ENCODE peak calls at places on chromosomes 12 and 14, in four cellular contexts. W, K, S and A are unnamed samples.

GRCh38 chr14:20714593-20715250 is 26.2 kb downstream of the ANG start:
- DNase-seq in W (peak), S (no peak), K (peak), A (peak)

GRCh38 chr12:115103884-115104883 is 420.2 kb upstream of the TBX3 start:
- DNase-seq in S (no peak), W (peak), K (peak), A (peak)

GRCh38 chr14:51209457-51209856 is 30.6 kb upstream of the TMX1 start:
- DNase-seq in W (no peak), S (no peak), K (no peak), A (no peak)

GRCh38 chr12:22658214-22658613 is 33.2 kb downstream of the ETNK1 start:
- DNase-seq in S (no peak), K (no peak), W (no peak), A (no peak)

GRCh38 chr14:98489115-98489514 is 782.9 kb downstream of the BCL11B start:
- DNase-seq in S (no peak), K (no peak), W (no peak), A (no peak)

GRCh38 chr14:104299993-104300761 is 161.8 kb downstream of the KIF26A start:
- DNase-seq in W (no peak), K (peak), S (no peak), A (no peak)

GRCh38 chr12:2456813-2457186 is 338.0 kb upstream of the FKBP4 start:
- DNase-seq in W (no peak), S (no peak), K (no peak), A (no peak)

GRCh38 chr14:93984987-93985410 is 8.6 kb upstream of the ASB2 start:
- DNase-seq in S (peak), W (peak), K (no peak), A (peak)

GRCh38 chr12:49548822-49549648 is 10.2 kb downstream of the KCNH3 start:
- DNase-seq in S (peak), W (no peak), K (no peak), A (no peak)

GRCh38 chr12:121719926-121720414 is 7.4 kb downstream of the TMEM120B start:
- DNase-seq in K (no peak), S (no peak), W (no peak), A (no peak)

GRCh38 chr12:73817161-73817560 is 720.5 kb upstream of the ATXN7L3B start:
- DNase-seq in S (no peak), K (no peak), W (no peak), A (no peak)

GRCh38 chr12:74259199-74259598 is 278.4 kb upstream of the ATXN7L3B start:
- DNase-seq in S (no peak), W (no peak), K (no peak), A (no peak)

GRCh38 chr12:97681612-97682504 is 219.3 kb downstream of the RMST start:
- DNase-seq in W (no peak), S (no peak), K (no peak), A (no peak)

GRCh38 chr12:52443966-52444365 is 8.0 kb downstream of the KRT6B start:
- DNase-seq in S (no peak), W (no peak), K (no peak), A (no peak)

GRCh38 chr14:96257900-96258299 is 1.9 kb downstream of the BDKRB1 start:
- DNase-seq in K (no peak), S (no peak), W (no peak), A (no peak)

GRCh38 chr14:67392728-67393314 is 19.1 kb downstream of the PLEK2 start:
- DNase-seq in W (peak), S (no peak), K (no peak), A (no peak)

GRCh38 chr12:3905664-3906063 is 32.5 kb upstream of the PARP11 start:
- DNase-seq in K (no peak), W (no peak), S (no peak), A (no peak)

GRCh38 chr12:40446385-40446784 is 221.6 kb downstream of the LRRK2 start:
- DNase-seq in W (no peak), K (no peak), S (no peak), A (no peak)

GRCh38 chr12:13101854-13102375 is 1.6 kb downstream of the GSG1 start:
- DNase-seq in S (no peak), K (no peak), W (no peak), A (no peak)

GRCh38 chr14:59391388-59391787 is 73.8 kb downstream of the GPR135 start:
- DNase-seq in W (no peak), K (no peak), S (no peak), A (no peak)

GRCh38 chr14:55457496-55457895 is 17.1 kb upstream of the TBPL2 start:
- DNase-seq in S (no peak), W (no peak), K (no peak), A (no peak)

GRCh38 chr12:7068240-7068993 is 7.9 kb downstream of the C1S start:
- DNase-seq in K (no peak), S (no peak), W (no peak), A (peak)

GRCh38 chr12:95790912-95791849 is 617 bp upstream of the NTN4 start:
- DNase-seq in W (peak), S (peak), K (peak), A (peak)

GRCh38 chr12:95796982-95797289 is 6.4 kb upstream of the NTN4 start:
- DNase-seq in W (no peak), K (no peak), S (no peak), A (no peak)

DNA sequence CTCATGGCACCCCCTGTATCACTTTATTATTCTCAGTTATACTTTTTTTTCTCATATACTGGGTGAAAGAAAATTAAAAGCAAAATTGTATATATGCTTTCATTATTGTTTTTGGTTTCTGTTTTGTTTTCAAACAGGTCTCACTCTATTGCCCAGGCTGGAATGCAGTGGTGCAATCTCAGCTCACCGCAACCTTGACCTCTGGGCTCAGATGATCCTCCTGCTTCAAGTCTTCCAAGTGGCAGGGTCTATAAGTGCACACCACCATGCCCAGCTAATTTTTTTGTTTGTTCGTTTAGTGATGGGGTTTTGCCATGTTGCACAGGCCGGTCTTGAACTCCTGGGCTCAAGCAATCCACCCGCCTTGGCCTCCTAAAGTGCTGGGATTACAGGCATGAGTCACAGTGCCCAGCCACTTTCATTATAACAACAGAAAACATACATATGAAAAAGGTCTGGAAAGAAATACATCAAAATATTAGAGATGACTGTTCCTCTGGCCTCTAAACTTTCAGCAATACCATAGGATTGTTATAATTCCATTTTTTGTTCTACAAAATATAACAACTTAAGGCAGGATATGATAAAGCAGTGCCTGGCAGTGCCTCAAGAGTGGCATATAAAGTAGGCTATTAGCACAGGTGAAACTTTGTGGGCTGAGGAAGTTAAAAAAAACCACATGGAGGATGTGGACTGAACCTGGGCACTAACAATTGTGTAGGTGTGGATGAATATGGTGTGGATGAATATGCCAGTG is 5.8 kb upstream of the NTN4 start:
- DNase-seq in K (no peak), S (no peak), W (peak), A (no peak)
- H3K4me3 ChIP-seq in K (no peak), S (no peak), W (no peak), A (no peak)

GRCh38 chr12:93080994-93081809 is 152.1 kb upstream of the EEA1 start:
- DNase-seq in S (no peak), K (no peak), W (no peak), A (no peak)
- H3K4me3 ChIP-seq in S (no peak), K (peak), W (no peak), A (no peak)

GRCh38 chr14:69288001-69288771 is 28.2 kb downstream of the GALNT16 start:
- DNase-seq in K (peak), S (no peak), W (peak), A (peak)

GRCh38 chr14:69289811-69290520 is 30.0 kb downstream of the GALNT16 start:
- DNase-seq in S (no peak), W (no peak), K (peak), A (no peak)

GRCh38 chr14:69288956-69289705 is 29.2 kb downstream of the GALNT16 start:
- DNase-seq in K (peak), S (no peak), W (no peak), A (no peak)

GRCh38 chr14:69291891-69292586 is 32.1 kb downstream of the GALNT16 start:
- DNase-seq in S (no peak), W (no peak), K (peak), A (no peak)

GRCh38 chr14:69291396-69291795 is 31.4 kb downstream of the GALNT16 start:
- DNase-seq in W (no peak), K (peak), S (no peak), A (no peak)
- H3K4me3 ChIP-seq in W (no peak), K (no peak), S (no peak), A (no peak)

GRCh38 chr12:54417712-54418440 is 1.2 kb downstream of the ITGA5 start:
- DNase-seq in W (no peak), K (peak), S (no peak), A (peak)

GRCh38 chr12:54419088-54419887 is at the start of gene ITGA5:
- DNase-seq in W (peak), K (peak), S (peak), A (peak)

GRCh38 chr12:54415223-54415929 is 3.7 kb downstream of the ITGA5 start:
- DNase-seq in S (no peak), K (no peak), W (no peak), A (no peak)

GRCh38 chr12:54418441-54419087 is 502 bp downstream of the ITGA5 start:
- DNase-seq in K (peak), S (no peak), W (no peak), A (no peak)

DNA sequence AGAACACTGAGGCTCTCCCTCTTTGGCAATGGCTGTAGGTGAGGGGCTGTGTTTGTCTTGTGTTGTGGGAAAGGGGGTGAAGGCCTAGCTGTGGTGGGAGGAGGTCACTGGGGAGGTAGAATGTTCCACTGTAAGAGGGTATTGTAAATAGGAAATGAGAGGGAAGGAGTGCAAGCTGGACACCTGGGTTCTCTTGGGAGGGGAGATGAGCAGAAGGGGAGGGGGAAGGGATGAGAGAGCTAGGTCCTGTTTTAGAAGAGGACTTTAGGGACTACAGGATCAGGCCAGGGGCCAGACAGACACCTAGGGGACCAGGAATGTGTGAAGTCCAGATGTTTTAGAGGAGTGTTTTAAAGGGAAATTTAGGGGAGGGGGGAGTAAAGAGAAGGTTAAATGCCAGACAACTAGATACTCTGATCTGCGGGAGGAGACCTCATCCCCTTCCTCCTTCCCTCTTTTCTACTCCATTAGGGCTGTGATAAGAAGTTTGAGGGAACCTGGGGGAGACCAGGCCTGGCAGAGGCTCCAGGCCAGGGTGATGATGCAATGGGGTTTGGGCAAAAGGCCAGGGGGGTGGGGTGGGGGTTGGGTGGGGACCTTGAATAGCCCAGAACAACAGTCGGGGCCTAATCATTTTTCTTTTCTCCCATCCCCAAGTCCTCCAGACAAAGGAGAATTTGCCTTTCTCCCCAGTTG is 2.0 kb downstream of the ITGA5 start:
- DNase-seq in K (no peak), S (no peak), W (no peak), A (no peak)
- H3K4me3 ChIP-seq in K (no peak), S (no peak), W (no peak), A (peak)

DNA sequence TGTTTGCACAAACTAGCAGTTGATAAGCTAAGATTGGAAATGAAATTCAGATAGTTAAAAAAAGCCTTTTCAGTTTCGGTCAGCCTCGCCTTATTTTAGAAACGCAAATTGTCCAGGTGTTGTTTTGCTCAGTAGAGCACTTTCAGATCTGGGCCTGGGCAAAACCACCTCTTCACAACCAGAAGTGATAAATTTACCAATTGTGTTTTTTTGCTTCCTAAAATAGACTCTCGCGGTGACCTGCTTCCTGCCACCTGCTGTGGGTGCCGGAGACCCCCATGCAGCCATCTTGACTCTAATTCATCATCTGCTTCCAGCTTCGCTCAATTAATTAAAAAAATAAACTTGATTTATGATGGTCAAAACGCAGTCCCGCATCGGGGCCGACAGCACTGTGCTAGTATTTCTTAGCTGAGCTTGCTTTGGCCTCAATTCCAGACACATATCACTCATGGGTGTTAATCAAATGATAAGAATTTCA is 335.6 kb downstream of the TMEM121 start:
- DNase-seq in W (peak), S (no peak), K (peak), A (no peak)
- H3K4me3 ChIP-seq in W (no peak), S (no peak), K (no peak), A (no peak)

GRCh38 chr12:42235426-42235825 is 2.6 kb downstream of the YAF2 start:
- DNase-seq in S (no peak), K (no peak), W (no peak), A (no peak)
- H3K4me3 ChIP-seq in S (no peak), K (no peak), W (no peak), A (peak)

DNA sequence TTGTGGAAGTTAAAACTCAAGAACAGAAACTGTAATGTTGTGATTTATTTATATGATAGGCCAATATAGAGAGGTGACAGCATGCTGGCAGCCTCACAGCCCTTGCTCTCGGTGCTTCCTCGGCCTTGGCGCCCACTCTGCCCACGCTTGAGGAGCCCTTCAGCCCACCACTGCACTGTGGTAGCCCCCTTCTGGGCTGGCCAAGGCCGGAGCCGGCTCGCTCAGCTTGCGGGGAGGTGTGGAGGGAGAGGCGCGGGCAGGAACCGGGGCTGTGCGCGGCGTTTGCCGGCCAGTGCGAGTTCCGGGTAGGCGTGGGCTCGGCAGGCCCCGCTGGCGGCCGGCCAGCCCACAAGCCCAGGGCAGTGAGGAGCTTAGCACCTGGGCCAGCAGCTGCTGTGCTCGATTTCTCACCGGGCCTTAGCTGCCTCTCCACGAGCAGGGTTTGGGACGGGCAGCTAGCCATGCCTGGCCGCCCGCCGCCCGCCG is 65.8 kb upstream of the SLC8A3 start:
- DNase-seq in W (peak), K (peak), S (peak), A (peak)
- H3K4me3 ChIP-seq in W (no peak), K (peak), S (peak), A (peak)

DNA sequence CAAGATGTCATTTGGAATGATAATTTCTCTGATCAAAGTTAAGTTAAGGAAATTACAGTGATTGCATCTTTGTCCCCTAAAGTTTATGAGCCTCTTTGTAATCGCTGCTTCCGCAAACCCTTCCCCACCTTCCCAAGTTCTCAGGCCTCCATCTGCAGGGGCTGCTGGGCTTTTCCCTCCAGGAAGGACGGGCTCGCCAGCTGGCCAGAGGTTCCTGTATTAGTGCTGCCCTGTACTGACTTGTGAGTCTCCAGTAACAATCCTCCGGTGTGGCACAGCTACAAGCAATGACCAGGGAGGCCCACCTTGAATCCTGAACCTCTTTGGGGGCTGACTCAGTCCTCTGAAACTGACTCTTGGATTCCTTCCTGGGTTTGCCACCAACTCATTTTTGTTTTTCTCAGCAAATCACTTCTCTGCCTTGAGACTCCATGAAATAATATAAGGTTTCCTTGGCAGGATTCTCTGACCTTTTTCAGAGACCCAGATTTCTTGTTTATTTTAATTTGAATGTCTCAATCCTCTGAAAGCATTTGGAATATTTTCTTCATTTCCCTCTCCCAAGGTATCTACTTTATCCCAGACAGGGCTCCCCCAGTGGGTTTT is 398.7 kb downstream of the ZFP36L1 start:
- DNase-seq in W (no peak), S (no peak), K (no peak), A (no peak)
- H3K4me3 ChIP-seq in W (no peak), S (no peak), K (no peak), A (no peak)

GRCh38 chr12:62701492-62701891 is 233.5 kb downstream of the PPM1H start:
- DNase-seq in W (no peak), K (no peak), S (no peak), A (no peak)
- H3K4me3 ChIP-seq in W (no peak), K (no peak), S (no peak), A (no peak)

DNA sequence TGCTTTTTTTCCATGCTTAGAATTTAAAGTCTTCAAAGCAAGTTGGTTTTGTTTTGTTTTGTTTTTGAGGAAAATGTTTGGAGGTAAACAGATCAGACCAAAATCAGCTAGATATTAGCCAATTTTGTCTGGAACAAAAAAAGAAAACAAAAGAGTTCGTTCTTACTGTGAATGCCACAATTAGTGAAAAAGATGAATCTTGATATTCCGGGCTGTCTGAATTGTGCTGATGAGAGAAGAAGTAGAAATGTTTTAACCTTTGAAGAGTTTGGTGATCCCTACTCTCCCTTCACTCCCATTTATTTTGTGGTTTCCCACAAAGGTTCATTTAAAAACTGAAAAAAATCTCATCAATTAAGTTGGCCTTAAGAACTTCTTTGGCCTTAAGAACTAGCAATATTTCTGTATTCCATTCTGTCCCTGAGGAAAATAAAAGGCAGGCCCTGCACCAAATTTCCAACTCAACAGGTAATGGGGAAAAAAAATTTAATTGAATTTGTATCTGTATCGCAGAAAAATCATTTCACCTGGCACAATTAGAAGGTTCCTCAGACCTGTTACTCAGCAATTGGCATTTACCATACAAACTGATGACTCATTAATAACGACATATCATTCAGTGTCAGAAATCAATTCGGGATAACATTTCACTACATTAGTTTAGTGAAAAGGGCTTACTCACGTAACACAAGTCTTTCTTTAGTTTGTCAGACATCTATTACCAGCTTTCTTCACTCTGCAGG is 562 bp upstream of the GLIPR1L2 start:
- DNase-seq in K (no peak), W (no peak), S (no peak), A (no peak)
- H3K4me3 ChIP-seq in K (peak), W (no peak), S (no peak), A (peak)